ENCODE peak calls at places on chromosomes 4 and X, in six cellular contexts. One of them, this sample, is unnamed.
A peak's percentile ranks its signal among the peaks of the same experiment; 100 is the strongest.

GRCh38 chr4:126915999-126916625 is 716.6 kb upstream of the INTU start:
- DNase-seq in astrocyte of the spinal cord: no peak
- DNase-seq in mesothelial cell of epicardium: no peak
- DNase-seq in Calu3: no peak
- DNase-seq in tibial artery: no peak
- DNase-seq in GM20000: no peak
- DNase-seq in this sample: no peak

GRCh38 chrX:13652256-13653021 is 502 bp upstream of the TCEANC start:
- DNase-seq in astrocyte of the spinal cord: peak; percentile 85
- DNase-seq in mesothelial cell of epicardium: no peak
- DNase-seq in Calu3: peak; percentile 34
- DNase-seq in tibial artery: no peak
- DNase-seq in GM20000: no peak
- DNase-seq in this sample: no peak

GRCh38 chr4:151658959-151659593 is 101.7 kb downstream of the GATB start:
- DNase-seq in astrocyte of the spinal cord: peak; percentile 60
- DNase-seq in mesothelial cell of epicardium: no peak
- DNase-seq in Calu3: no peak
- DNase-seq in tibial artery: no peak
- DNase-seq in GM20000: no peak
- DNase-seq in this sample: no peak

GRCh38 chr4:185566972-185567749 is 31.9 kb upstream of the PDLIM3 start:
- DNase-seq in astrocyte of the spinal cord: peak; percentile 89
- DNase-seq in mesothelial cell of epicardium: no peak
- DNase-seq in Calu3: no peak
- DNase-seq in tibial artery: peak; percentile 80
- DNase-seq in GM20000: no peak
- DNase-seq in this sample: no peak

GRCh38 chrX:2595258-2595657 is 94.5 kb upstream of the DHRSX start:
- DNase-seq in astrocyte of the spinal cord: peak; percentile 49
- DNase-seq in mesothelial cell of epicardium: no peak
- DNase-seq in Calu3: no peak
- DNase-seq in tibial artery: peak; percentile 3
- DNase-seq in GM20000: no peak
- DNase-seq in this sample: no peak

GRCh38 chr4:110415451-110415850 is 60.5 kb upstream of the ENPEP start:
- DNase-seq in astrocyte of the spinal cord: no peak
- DNase-seq in mesothelial cell of epicardium: no peak
- DNase-seq in Calu3: no peak
- DNase-seq in tibial artery: no peak
- DNase-seq in GM20000: no peak
- DNase-seq in this sample: no peak

GRCh38 chr4:145930592-145930991 is 8.0 kb downstream of the ZNF827 start:
- DNase-seq in astrocyte of the spinal cord: no peak
- DNase-seq in mesothelial cell of epicardium: no peak
- DNase-seq in Calu3: no peak
- DNase-seq in tibial artery: no peak
- DNase-seq in GM20000: no peak
- DNase-seq in this sample: no peak

GRCh38 chr4:178448372-178449040 is 1006.3 kb upstream of the AGA start:
- DNase-seq in astrocyte of the spinal cord: no peak
- DNase-seq in mesothelial cell of epicardium: no peak
- DNase-seq in Calu3: no peak
- DNase-seq in tibial artery: no peak
- DNase-seq in GM20000: no peak
- DNase-seq in this sample: no peak

GRCh38 chrX:84182521-84182920 is 5.5 kb downstream of the RPS6KA6 start:
- DNase-seq in astrocyte of the spinal cord: no peak
- DNase-seq in mesothelial cell of epicardium: no peak
- DNase-seq in Calu3: no peak
- DNase-seq in tibial artery: no peak
- DNase-seq in GM20000: no peak
- DNase-seq in this sample: no peak

GRCh38 chr4:128162434-128162833 is 101.3 kb downstream of the LARP1B start:
- DNase-seq in astrocyte of the spinal cord: peak; percentile 22
- DNase-seq in mesothelial cell of epicardium: no peak
- DNase-seq in Calu3: no peak
- DNase-seq in tibial artery: no peak
- DNase-seq in GM20000: no peak
- DNase-seq in this sample: no peak

GRCh38 chr4:156829194-156829593 is 142.4 kb downstream of the PDGFC start:
- DNase-seq in astrocyte of the spinal cord: no peak
- DNase-seq in mesothelial cell of epicardium: no peak
- DNase-seq in Calu3: no peak
- DNase-seq in tibial artery: peak; percentile 72
- DNase-seq in GM20000: no peak
- DNase-seq in this sample: no peak

GRCh38 chr4:13561673-13562072 is 17.4 kb upstream of the NKX3-2 start:
- DNase-seq in astrocyte of the spinal cord: no peak
- DNase-seq in mesothelial cell of epicardium: no peak
- DNase-seq in Calu3: no peak
- DNase-seq in tibial artery: no peak
- DNase-seq in GM20000: no peak
- DNase-seq in this sample: no peak

GRCh38 chrX:13007519-13008188 is 32.7 kb downstream of the TMSB4X start:
- DNase-seq in astrocyte of the spinal cord: peak; percentile 62
- DNase-seq in mesothelial cell of epicardium: no peak
- DNase-seq in Calu3: no peak
- DNase-seq in tibial artery: no peak
- DNase-seq in GM20000: no peak
- DNase-seq in this sample: no peak

GRCh38 chrX:1202251-1202650 is 10.2 kb downstream of the CRLF2 start:
- DNase-seq in astrocyte of the spinal cord: no peak
- DNase-seq in mesothelial cell of epicardium: no peak
- DNase-seq in Calu3: no peak
- DNase-seq in tibial artery: no peak
- DNase-seq in GM20000: no peak
- DNase-seq in this sample: peak; percentile 63

GRCh38 chrX:1190596-1191145 is 21.8 kb downstream of the CRLF2 start:
- DNase-seq in astrocyte of the spinal cord: no peak
- DNase-seq in mesothelial cell of epicardium: no peak
- DNase-seq in Calu3: no peak
- DNase-seq in tibial artery: no peak
- DNase-seq in GM20000: no peak
- DNase-seq in this sample: no peak

GRCh38 chrX:1196436-1196835 is 16.0 kb downstream of the CRLF2 start:
- DNase-seq in astrocyte of the spinal cord: no peak
- DNase-seq in mesothelial cell of epicardium: no peak
- DNase-seq in Calu3: no peak
- DNase-seq in tibial artery: no peak
- DNase-seq in GM20000: no peak
- DNase-seq in this sample: no peak
- TF ChIP-seq CTCF in astrocyte of the spinal cord: no peak
- TF ChIP-seq CTCF in mesothelial cell of epicardium: no peak
- TF ChIP-seq CTCF in Calu3: no peak
- TF ChIP-seq CTCF in tibial artery: no peak
- TF ChIP-seq CTCF in GM20000: no peak
- TF ChIP-seq CTCF in this sample: no peak

GRCh38 chr4:83581411-83582288 is 45.7 kb downstream of the GPAT3 start:
- DNase-seq in astrocyte of the spinal cord: peak; percentile 10
- DNase-seq in mesothelial cell of epicardium: no peak
- DNase-seq in Calu3: no peak
- DNase-seq in tibial artery: no peak
- DNase-seq in GM20000: peak; percentile 17
- DNase-seq in this sample: no peak

GRCh38 chr4:83585982-83586508 is 50.1 kb downstream of the GPAT3 start:
- DNase-seq in astrocyte of the spinal cord: no peak
- DNase-seq in mesothelial cell of epicardium: no peak
- DNase-seq in Calu3: no peak
- DNase-seq in tibial artery: no peak
- DNase-seq in GM20000: no peak
- DNase-seq in this sample: no peak

GRCh38 chr4:83582289-83582756 is 46.4 kb downstream of the GPAT3 start:
- DNase-seq in astrocyte of the spinal cord: peak; percentile 51
- DNase-seq in mesothelial cell of epicardium: no peak
- DNase-seq in Calu3: peak; percentile 23
- DNase-seq in tibial artery: no peak
- DNase-seq in GM20000: no peak
- DNase-seq in this sample: no peak
- TF ChIP-seq CTCF in astrocyte of the spinal cord: peak; percentile 18
- TF ChIP-seq CTCF in mesothelial cell of epicardium: no peak
- TF ChIP-seq CTCF in Calu3: no peak
- TF ChIP-seq CTCF in tibial artery: no peak
- TF ChIP-seq CTCF in GM20000: peak; percentile 18
- TF ChIP-seq CTCF in this sample: no peak

GRCh38 chrX:54042609-54043010 is 1.7 kb downstream of the PHF8 start:
- DNase-seq in astrocyte of the spinal cord: peak; percentile 71
- DNase-seq in mesothelial cell of epicardium: no peak
- DNase-seq in Calu3: peak; percentile 47
- DNase-seq in tibial artery: peak; percentile 62
- DNase-seq in GM20000: peak; percentile 41
- DNase-seq in this sample: no peak
- TF ChIP-seq CTCF in astrocyte of the spinal cord: peak; percentile 41
- TF ChIP-seq CTCF in mesothelial cell of epicardium: no peak
- TF ChIP-seq CTCF in Calu3: no peak
- TF ChIP-seq CTCF in tibial artery: peak; percentile 27
- TF ChIP-seq CTCF in GM20000: no peak
- TF ChIP-seq CTCF in this sample: peak; percentile 69

DNA sequence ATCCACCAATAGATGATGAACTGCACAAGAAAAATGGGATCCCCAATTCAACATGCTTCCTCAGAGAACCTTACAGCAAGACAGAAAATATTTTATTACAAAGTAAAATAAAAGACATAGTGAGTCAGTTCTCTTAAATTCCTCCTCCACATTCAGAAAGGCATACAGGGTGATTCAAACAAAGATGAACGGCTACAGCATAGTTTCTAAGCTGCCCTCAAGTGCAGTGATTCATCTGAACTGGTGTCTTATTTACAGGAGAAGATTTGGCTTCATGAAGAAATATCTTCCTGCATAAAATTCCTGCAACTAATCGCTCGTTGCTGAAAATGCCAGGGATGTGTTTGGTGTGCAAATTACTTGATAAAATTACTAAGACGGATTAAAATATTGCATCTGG is 103.6 kb downstream of the PRKX start:
- DNase-seq in astrocyte of the spinal cord: peak; percentile 81
- DNase-seq in mesothelial cell of epicardium: no peak
- DNase-seq in Calu3: no peak
- DNase-seq in tibial artery: no peak
- DNase-seq in GM20000: no peak
- DNase-seq in this sample: no peak
- TF ChIP-seq CTCF in astrocyte of the spinal cord: no peak
- TF ChIP-seq CTCF in mesothelial cell of epicardium: no peak
- TF ChIP-seq CTCF in Calu3: no peak
- TF ChIP-seq CTCF in tibial artery: no peak
- TF ChIP-seq CTCF in GM20000: no peak
- TF ChIP-seq CTCF in this sample: no peak

GRCh38 chr4:81833596-81833995 is 361.9 kb upstream of the RASGEF1B start:
- DNase-seq in astrocyte of the spinal cord: no peak
- DNase-seq in mesothelial cell of epicardium: no peak
- DNase-seq in Calu3: no peak
- DNase-seq in tibial artery: no peak
- DNase-seq in GM20000: no peak
- DNase-seq in this sample: no peak
- TF ChIP-seq CTCF in astrocyte of the spinal cord: no peak
- TF ChIP-seq CTCF in mesothelial cell of epicardium: no peak
- TF ChIP-seq CTCF in Calu3: no peak
- TF ChIP-seq CTCF in tibial artery: no peak
- TF ChIP-seq CTCF in GM20000: no peak
- TF ChIP-seq CTCF in this sample: no peak

DNA sequence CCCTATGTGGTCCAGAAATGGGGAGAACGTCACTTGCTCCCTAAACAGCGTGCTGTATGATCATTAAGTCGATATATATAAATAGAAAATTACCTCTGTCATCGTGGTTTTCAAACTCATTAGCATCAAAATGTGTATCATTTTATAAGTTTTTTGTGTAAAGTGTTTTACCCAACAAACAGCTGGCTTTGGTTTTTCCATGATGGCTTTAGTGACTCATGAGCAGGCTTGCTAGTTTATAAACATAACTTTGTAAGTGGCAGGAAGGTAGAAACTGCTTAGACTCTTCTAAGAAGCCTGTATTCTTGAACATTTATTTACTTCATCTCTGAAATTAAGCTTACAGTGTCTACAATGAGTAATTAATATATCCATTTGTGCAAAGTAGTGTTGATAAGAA is 108.4 kb upstream of the DIPK2B start:
- DNase-seq in astrocyte of the spinal cord: peak; percentile 26
- DNase-seq in mesothelial cell of epicardium: no peak
- DNase-seq in Calu3: no peak
- DNase-seq in tibial artery: no peak
- DNase-seq in GM20000: no peak
- DNase-seq in this sample: no peak
- TF ChIP-seq CTCF in astrocyte of the spinal cord: no peak
- TF ChIP-seq CTCF in mesothelial cell of epicardium: no peak
- TF ChIP-seq CTCF in Calu3: no peak
- TF ChIP-seq CTCF in tibial artery: no peak
- TF ChIP-seq CTCF in GM20000: no peak
- TF ChIP-seq CTCF in this sample: no peak

GRCh38 chr4:99403380-99404194 is 31.6 kb downstream of the ADH7 start:
- DNase-seq in astrocyte of the spinal cord: peak; percentile 49
- DNase-seq in mesothelial cell of epicardium: no peak
- DNase-seq in Calu3: no peak
- DNase-seq in tibial artery: no peak
- DNase-seq in GM20000: peak; percentile 37
- DNase-seq in this sample: no peak

GRCh38 chr4:99405433-99406115 is 29.6 kb downstream of the ADH7 start:
- DNase-seq in astrocyte of the spinal cord: peak; percentile 81
- DNase-seq in mesothelial cell of epicardium: peak; percentile 40
- DNase-seq in Calu3: peak; percentile 71
- DNase-seq in tibial artery: peak; percentile 79
- DNase-seq in GM20000: peak; percentile 10
- DNase-seq in this sample: no peak

GRCh38 chr4:99404595-99405287 is 30.4 kb downstream of the ADH7 start:
- DNase-seq in astrocyte of the spinal cord: peak; percentile 93
- DNase-seq in mesothelial cell of epicardium: no peak
- DNase-seq in Calu3: peak; percentile 38
- DNase-seq in tibial artery: no peak
- DNase-seq in GM20000: peak; percentile 58
- DNase-seq in this sample: no peak

GRCh38 chr4:99400831-99401230 is 34.3 kb downstream of the ADH7 start:
- DNase-seq in astrocyte of the spinal cord: no peak
- DNase-seq in mesothelial cell of epicardium: no peak
- DNase-seq in Calu3: no peak
- DNase-seq in tibial artery: no peak
- DNase-seq in GM20000: no peak
- DNase-seq in this sample: no peak

GRCh38 chr4:99402765-99403164 is 32.4 kb downstream of the ADH7 start:
- DNase-seq in astrocyte of the spinal cord: no peak
- DNase-seq in mesothelial cell of epicardium: no peak
- DNase-seq in Calu3: no peak
- DNase-seq in tibial artery: no peak
- DNase-seq in GM20000: no peak
- DNase-seq in this sample: no peak
- TF ChIP-seq CTCF in astrocyte of the spinal cord: peak; percentile 6
- TF ChIP-seq CTCF in mesothelial cell of epicardium: no peak
- TF ChIP-seq CTCF in Calu3: no peak
- TF ChIP-seq CTCF in tibial artery: no peak
- TF ChIP-seq CTCF in GM20000: no peak
- TF ChIP-seq CTCF in this sample: peak; percentile 46

GRCh38 chr4:147570616-147571015 is 46.6 kb upstream of the TMEM184C start:
- DNase-seq in astrocyte of the spinal cord: peak; percentile 36
- DNase-seq in mesothelial cell of epicardium: no peak
- DNase-seq in Calu3: no peak
- DNase-seq in tibial artery: no peak
- DNase-seq in GM20000: no peak
- DNase-seq in this sample: no peak
- TF ChIP-seq CTCF in astrocyte of the spinal cord: peak; percentile 33
- TF ChIP-seq CTCF in mesothelial cell of epicardium: no peak
- TF ChIP-seq CTCF in Calu3: no peak
- TF ChIP-seq CTCF in tibial artery: peak; percentile 19
- TF ChIP-seq CTCF in GM20000: no peak
- TF ChIP-seq CTCF in this sample: peak; percentile 49